ENCODE peak calls at places on chromosomes 3 and 15, in eight cellular contexts. W is effector CD4-positive, alpha-beta T cell; D is stimulated activated naive CD8-positive, alpha-beta T cell treated with anti-CD3 and anti-CD28 coated beads, Interleukin-15, Interleukin-2, amounts not matched to agents 100 U/mL and 50 U/mL, for 24 hours; V is astrocyte of the spinal cord; Y is activated gamma-delta T cell treated with Interleukin-2 at 50 U/mL for 16 hours; E is NCI-H1436; G is CD14-positive monocyte; X is ovary. Z is an unnamed sample.

GRCh38 chr15:55434989-55435825 is 26.9 kb downstream of the PIERCE2 start:
- DNase-seq in Y (no peak), G (no peak), W (no peak), E (peak), V (peak), X (no peak), D (no peak), Z (peak)

GRCh38 chr3:185976100-185976499 is 38.3 kb upstream of the TRA2B start:
- DNase-seq in V (no peak), G (no peak), D (no peak), Y (no peak), E (no peak), W (no peak), X (no peak), Z (no peak)

GRCh38 chr3:161372321-161373260 is 1.3 kb upstream of the SPTSSB start:
- DNase-seq in W (no peak), Y (peak), E (peak), X (no peak), G (no peak), V (peak), D (peak), Z (no peak)

GRCh38 chr3:53804697-53805462 is 41.3 kb downstream of the CHDH start:
- DNase-seq in X (no peak), V (peak), Y (no peak), D (no peak), G (no peak), E (no peak), W (no peak), Z (no peak)

GRCh38 chr3:127092776-127093175 is 100.2 kb upstream of the PRR23E start:
- DNase-seq in X (no peak), G (no peak), W (no peak), Y (no peak), D (no peak), E (no peak), V (no peak), Z (no peak)

GRCh38 chr3:151479452-151479851 is 18.6 kb upstream of the IGSF10 start:
- DNase-seq in W (no peak), G (no peak), E (no peak), V (no peak), Y (no peak), X (no peak), D (no peak), Z (no peak)

GRCh38 chr3:179016979-179017670 is 54.5 kb downstream of the ZMAT3 start:
- DNase-seq in D (no peak), W (no peak), X (no peak), G (no peak), Y (no peak), E (no peak), V (no peak), Z (no peak)

GRCh38 chr3:39358302-39358701 is 24.9 kb upstream of the SLC25A38 start:
- DNase-seq in Y (no peak), V (no peak), X (no peak), D (no peak), W (no peak), E (no peak), G (no peak), Z (no peak)

GRCh38 chr3:167241048-167241845 is 138.8 kb downstream of the ZBBX start:
- DNase-seq in V (no peak), Y (no peak), W (no peak), E (no peak), D (no peak), G (no peak), X (no peak), Z (no peak)

GRCh38 chr3:120487079-120487693 is 36.4 kb upstream of the FSTL1 start:
- DNase-seq in W (no peak), V (peak), Y (no peak), G (no peak), E (no peak), D (no peak), X (peak), Z (no peak)

GRCh38 chr15:62951481-62951880 is 91.1 kb upstream of the TPM1 start:
- DNase-seq in V (no peak), E (no peak), D (no peak), X (no peak), Y (no peak), G (no peak), W (no peak), Z (no peak)

GRCh38 chr15:55897560-55898336 is 95.7 kb downstream of the NEDD4 start:
- DNase-seq in Y (no peak), G (no peak), E (no peak), D (peak), V (peak), W (no peak), X (peak), Z (no peak)

GRCh38 chr3:12746419-12746818 is 12.6 kb downstream of the TMEM40 start:
- DNase-seq in G (no peak), W (no peak), X (no peak), E (no peak), D (no peak), Y (no peak), V (no peak), Z (no peak)

GRCh38 chr3:196774191-196774820 is 34.6 kb downstream of the PAK2 start:
- DNase-seq in Y (no peak), V (peak), E (no peak), X (no peak), G (no peak), D (no peak), W (no peak), Z (peak)

GRCh38 chr3:124602986-124603627 is 127.1 kb upstream of the UMPS start:
- DNase-seq in Y (no peak), X (no peak), W (no peak), D (no peak), E (no peak), V (no peak), G (no peak), Z (no peak)

GRCh38 chr15:79635149-79635771 is 203.1 kb downstream of the MINAR1 start:
- DNase-seq in X (no peak), E (no peak), G (no peak), D (no peak), V (no peak), Y (no peak), W (no peak), Z (no peak)

GRCh38 chr15:70222632-70223031 is 124.9 kb upstream of the TLE3 start:
- DNase-seq in E (no peak), D (no peak), X (no peak), W (no peak), Y (no peak), V (no peak), G (no peak), Z (no peak)

GRCh38 chr3:183085634-183086390 is 13.5 kb downstream of the MCCC1 start:
- DNase-seq in E (peak), D (peak), V (peak), W (no peak), X (no peak), G (no peak), Y (no peak), Z (no peak)

GRCh38 chr15:78422571-78423340 is 15.3 kb upstream of the IREB2 start:
- DNase-seq in Y (peak), V (peak), E (peak), D (peak), X (peak), G (no peak), W (peak), Z (no peak)

GRCh38 chr3:136818191-136818850 is 605 bp upstream of the SLC35G2 start:
- DNase-seq in X (peak), E (peak), Y (peak), G (no peak), D (peak), V (peak), W (no peak), Z (peak)

GRCh38 chr15:32784571-32784970 is 66.8 kb downstream of the GREM1 start:
- DNase-seq in D (no peak), Y (no peak), X (no peak), E (no peak), V (no peak), W (no peak), G (no peak), Z (no peak)

GRCh38 chr15:74651251-74651741 is 35.7 kb downstream of the CLK3 start:
- DNase-seq in X (no peak), W (no peak), E (peak), V (peak), Y (no peak), D (no peak), G (no peak), Z (peak)

GRCh38 chr3:28348286-28348636 is 260 bp upstream of the ZCWPW2 start:
- DNase-seq in Y (no peak), E (peak), D (no peak), G (peak), W (no peak), V (no peak), X (no peak), Z (no peak)